ENCODE peak calls at places on chromosomes 16 and 17, in nine cellular contexts. Y is OCI-LY7, R is NB4, L is tibial artery, C is psoas muscle, G is thoracic aorta, N is right atrium auricular region, I is uterus, B is A549. W is an unnamed sample.

GRCh38 chr17:5931611-5932010 is 138.6 kb upstream of the WSCD1 start:
- DNase-seq in G (no peak), L (no peak), C (no peak), B (no peak), Y (no peak), R (no peak), I (no peak), N (no peak), W (peak)

GRCh38 chr17:50045154-50045553 is 10.8 kb upstream of the ITGA3 start:
- DNase-seq in I (no peak), L (no peak), G (no peak), N (no peak), C (peak), Y (no peak), B (peak), R (no peak), W (no peak)

GRCh38 chr17:17182601-17183136 is 23.5 kb downstream of the PLD6 start:
- DNase-seq in N (no peak), G (no peak), B (no peak), C (no peak), L (no peak), R (no peak), Y (no peak), I (no peak), W (no peak)

GRCh38 chr17:63961355-63962207 is 11.1 kb downstream of the SCN4A start:
- DNase-seq in R (peak), N (peak), C (peak), Y (peak), G (no peak), B (peak), L (peak), I (peak), W (peak)

GRCh38 chr17:10932938-10933337 is 95.1 kb upstream of the PIRT start:
- DNase-seq in I (no peak), L (no peak), N (no peak), Y (no peak), C (no peak), R (no peak), G (no peak), B (no peak), W (no peak)

GRCh38 chr17:32323046-32323445 is 18.9 kb downstream of the C17orf75 start:
- DNase-seq in N (no peak), I (no peak), G (no peak), L (no peak), C (no peak), Y (no peak), R (no peak), B (no peak), W (no peak)

GRCh38 chr16:89633064-89633631 is 19.7 kb downstream of the DPEP1 start:
- DNase-seq in R (no peak), B (peak), G (no peak), I (no peak), Y (no peak), N (no peak), C (no peak), L (no peak), W (peak)

GRCh38 chr17:36679815-36680467 is 78.6 kb downstream of the MRM1 start:
- DNase-seq in R (no peak), N (no peak), C (no peak), L (no peak), Y (no peak), B (no peak), I (no peak), G (no peak), W (no peak)

GRCh38 chr17:75827291-75828050 is 16.7 kb downstream of the UNC13D start:
- DNase-seq in R (peak), L (peak), I (peak), G (no peak), C (peak), N (peak), B (peak), Y (peak), W (peak)

GRCh38 chr17:27445971-27446370 is 10.3 kb upstream of the KSR1 start:
- DNase-seq in G (no peak), I (no peak), B (no peak), C (no peak), Y (no peak), R (no peak), N (no peak), L (no peak), W (no peak)

GRCh38 chr17:10640475-10640874 is 16.6 kb downstream of the MYH3 start:
- DNase-seq in I (no peak), C (no peak), R (no peak), Y (no peak), G (no peak), L (no peak), N (no peak), B (no peak), W (no peak)

GRCh38 chr17:7042507-7043194 is 1.2 kb downstream of the SLC16A11 start:
- DNase-seq in N (no peak), Y (no peak), L (no peak), G (no peak), R (no peak), B (no peak), I (no peak), C (no peak), W (no peak)

GRCh38 chr16:54236761-54237160 is 49.8 kb downstream of the IRX3 start:
- DNase-seq in Y (no peak), I (no peak), N (no peak), R (no peak), L (no peak), G (no peak), B (no peak), C (no peak), W (peak)

GRCh38 chr17:73718362-73718761 is 74.1 kb upstream of the SDK2 start:
- DNase-seq in L (no peak), N (no peak), R (no peak), G (no peak), Y (no peak), C (no peak), B (no peak), I (no peak), W (no peak)

GRCh38 chr16:67384778-67385510 is 8.4 kb downstream of the TPPP3 start:
- DNase-seq in R (no peak), N (no peak), G (no peak), C (no peak), Y (no peak), L (no peak), B (no peak), I (no peak), W (no peak)

GRCh38 chr17:18959845-18960240 is 7.9 kb downstream of the SLC5A10 start:
- DNase-seq in G (no peak), N (no peak), I (no peak), L (no peak), Y (no peak), C (peak), B (no peak), R (no peak), W (no peak)

GRCh38 chr17:63515426-63515825 is 7.7 kb upstream of the KCNH6 start:
- DNase-seq in I (no peak), Y (no peak), B (no peak), R (no peak), G (no peak), C (no peak), N (no peak), L (no peak), W (no peak)

GRCh38 chr17:43396491-43397060 is 2.2 kb upstream of the ARL4D start:
- DNase-seq in N (no peak), L (no peak), B (no peak), I (no peak), C (no peak), R (no peak), Y (no peak), G (no peak), W (no peak)

GRCh38 chr17:6070280-6070894 is at the start of gene WSCD1:
- DNase-seq in L (no peak), I (no peak), R (no peak), Y (no peak), C (peak), N (no peak), G (no peak), B (peak), W (peak)

GRCh38 chr16:54430491-54431030 is 144.0 kb upstream of the IRX3 start:
- DNase-seq in G (no peak), N (no peak), I (no peak), C (no peak), R (peak), Y (no peak), B (no peak), L (no peak), W (peak)

GRCh38 chr16:74297296-74297665 is 667 bp downstream of the PSMD7 start:
- DNase-seq in Y (peak), N (no peak), C (peak), G (peak), L (no peak), I (peak), R (peak), B (no peak), W (peak)

GRCh38 chr16:30183961-30184429 is 593 bp downstream of the CORO1A start:
- DNase-seq in Y (peak), R (peak), B (no peak), G (no peak), L (no peak), I (no peak), C (peak), N (no peak), W (no peak)

GRCh38 chr17:73476890-73477350 is 165.1 kb upstream of the CDC42EP4 start:
- DNase-seq in I (no peak), C (no peak), R (no peak), B (no peak), G (no peak), Y (no peak), L (no peak), N (no peak), W (no peak)

GRCh38 chr17:6420173-6420641 is 14.7 kb downstream of the AIPL1 start:
- DNase-seq in N (no peak), G (no peak), C (no peak), L (no peak), Y (no peak), I (no peak), R (peak), B (peak), W (peak)

GRCh38 chr16:53007095-53007494 is 45.6 kb downstream of the CHD9NB start:
- DNase-seq in G (no peak), Y (peak), B (no peak), L (no peak), R (peak), C (no peak), I (no peak), N (no peak), W (no peak)

GRCh38 chr17:79777844-79778503 is at the start of gene CBX2:
- DNase-seq in C (peak), G (no peak), I (peak), R (peak), L (no peak), B (peak), N (no peak), Y (peak), W (peak)

GRCh38 chr17:79776378-79777165 is 1.4 kb upstream of the CBX2 start:
- DNase-seq in L (no peak), C (no peak), G (no peak), Y (no peak), N (no peak), R (peak), I (no peak), B (no peak), W (no peak)

GRCh38 chr17:79775635-79776034 is 2.3 kb upstream of the CBX2 start:
- DNase-seq in R (no peak), G (no peak), Y (no peak), N (no peak), I (no peak), L (no peak), B (no peak), C (no peak), W (no peak)

GRCh38 chr17:79778504-79779087 is 648 bp downstream of the CBX2 start:
- DNase-seq in G (no peak), Y (peak), R (peak), L (no peak), N (no peak), B (no peak), I (no peak), C (no peak), W (no peak)

GRCh38 chr17:79777166-79777843 is 643 bp upstream of the CBX2 start:
- DNase-seq in R (peak), I (peak), G (no peak), L (peak), N (no peak), C (peak), B (peak), Y (peak), W (no peak)
- TF ChIP-seq CTCF in R (peak), I (no peak), G (no peak), L (no peak), N (peak), C (no peak), B (peak), Y (peak), W (peak)

GRCh38 chr17:45172232-45172540 is 10.5 kb downstream of the HEXIM2 start:
- DNase-seq in N (no peak), G (no peak), I (no peak), C (no peak), B (no peak), R (no peak), L (no peak), Y (no peak), W (no peak)
- H3K4me3 ChIP-seq in N (peak), G (peak), I (peak), C (peak), B (peak), R (no peak), L (peak), Y (peak), W (peak)

GRCh38 chr16:84043486-84044107 is 1.0 kb upstream of the SLC38A8 start:
- DNase-seq in G (no peak), N (no peak), L (no peak), I (no peak), R (no peak), B (no peak), C (no peak), Y (no peak), W (no peak)

GRCh38 chr16:84045001-84045817 is 2.6 kb upstream of the SLC38A8 start:
- DNase-seq in R (no peak), C (peak), Y (no peak), N (no peak), B (no peak), G (no peak), L (no peak), I (no peak), W (no peak)

GRCh38 chr16:84042308-84042878 is at the start of gene SLC38A8:
- DNase-seq in L (no peak), R (no peak), G (no peak), B (no peak), Y (no peak), N (no peak), C (no peak), I (no peak), W (no peak)

GRCh38 chr16:84042879-84043485 is 387 bp upstream of the SLC38A8 start:
- DNase-seq in B (no peak), L (no peak), C (no peak), I (no peak), G (no peak), Y (no peak), R (no peak), N (no peak), W (no peak)

DNA sequence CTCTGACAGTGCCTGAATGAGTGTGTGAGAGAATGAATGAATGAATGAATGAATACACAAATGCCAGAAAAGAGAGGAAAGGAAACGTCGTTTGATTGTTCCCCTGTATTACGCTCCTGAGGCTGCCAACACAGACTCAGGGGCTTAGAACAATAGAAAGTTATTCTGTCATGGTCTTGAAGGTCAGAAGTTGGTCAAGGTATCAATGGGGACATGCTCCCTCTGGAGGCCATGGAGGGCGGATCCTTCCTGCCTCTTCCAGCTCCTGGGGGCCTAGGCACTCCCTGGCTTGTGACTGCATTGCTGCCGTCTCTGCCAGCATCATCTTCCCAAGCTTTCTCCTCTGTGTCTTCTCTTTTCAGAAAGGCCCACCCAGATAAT is 1.5 kb upstream of the SLC38A8 start:
- DNase-seq in I (no peak), L (no peak), N (no peak), G (no peak), B (peak), R (peak), Y (peak), C (no peak), W (no peak)
- TF ChIP-seq CTCF in I (no peak), L (no peak), N (peak), G (no peak), B (peak), R (peak), Y (peak), C (peak), W (peak)

GRCh38 chr17:8147141-8147804 is 4.9 kb downstream of the PER1 start:
- DNase-seq in L (no peak), G (no peak), B (no peak), N (no peak), R (no peak), Y (no peak), I (no peak), C (peak), W (no peak)
- H3K4me3 ChIP-seq in L (no peak), G (no peak), B (no peak), N (no peak), R (no peak), Y (no peak), I (no peak), C (no peak), W (no peak)

DNA sequence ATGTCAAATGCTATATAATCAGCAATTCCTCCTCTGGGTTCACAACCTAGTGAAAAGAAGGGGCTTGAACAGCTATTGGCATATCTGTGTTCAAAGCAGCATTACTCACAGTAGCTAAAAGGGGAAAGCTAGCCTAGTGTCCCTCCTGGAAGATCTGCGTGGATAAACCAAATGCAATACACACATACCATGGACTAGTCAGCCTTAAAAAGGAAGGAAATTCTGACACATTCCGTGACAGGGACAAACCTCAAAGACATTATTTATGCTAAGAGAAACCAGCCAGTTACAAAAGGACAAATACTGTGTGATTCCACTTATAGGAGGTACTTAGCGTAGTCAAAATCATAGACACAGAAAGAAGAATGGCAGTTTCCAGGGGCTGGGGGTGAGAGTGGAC is 90.1 kb downstream of the XYLT1 start:
- DNase-seq in Y (no peak), N (no peak), C (no peak), B (no peak), G (no peak), I (no peak), L (no peak), R (no peak), W (no peak)
- TF ChIP-seq CTCF in Y (no peak), N (no peak), C (no peak), B (no peak), G (no peak), I (no peak), L (no peak), R (no peak), W (no peak)

GRCh38 chr16:3012246-3012645 is 477 bp upstream of the CLDN9 start:
- DNase-seq in B (no peak), G (no peak), I (no peak), N (no peak), Y (no peak), L (no peak), C (no peak), R (no peak), W (no peak)
- H3K4me3 ChIP-seq in B (no peak), G (no peak), I (no peak), N (no peak), Y (no peak), L (no peak), C (no peak), R (no peak), W (no peak)

W was measured in foreskin fibroblast.